ENCODE peak calls at places on chromosomes 5 and 9, in five cellular contexts. W, A, O, P and H are unnamed samples.

GRCh38 chr9:81174023-81174422 is 515.3 kb downstream of the TLE1 start:
- DNase-seq in P (no peak), A (no peak), W (no peak), O (no peak), H (peak; percentile 13)

GRCh38 chr9:127629468-127630081 is 17.5 kb downstream of the STXBP1 start:
- DNase-seq in O (no peak), P (no peak), W (no peak), A (peak; percentile 76), H (no peak)

GRCh38 chr5:175696139-175696854 is 38.4 kb downstream of the HRH2 start:
- DNase-seq in P (no peak), W (peak; percentile 16), O (peak; percentile 89), A (peak; percentile 74), H (peak; percentile 96)

GRCh38 chr9:87878930-87879603 is 3.6 kb upstream of the SPATA31E1 start:
- DNase-seq in O (no peak), P (no peak), W (no peak), A (no peak), H (no peak)

GRCh38 chr5:40679998-40680681 is 425 bp downstream of the PTGER4 start:
- DNase-seq in W (no peak), A (peak; percentile 60), O (no peak), P (no peak), H (no peak)

GRCh38 chr5:151739395-151739794 is 19.0 kb downstream of the ATOX1 start:
- DNase-seq in P (no peak), A (no peak), W (no peak), O (no peak), H (no peak)

GRCh38 chr5:54753034-54753433 is 232.4 kb downstream of the ESM1 start:
- DNase-seq in P (no peak), O (no peak), W (no peak), A (no peak), H (peak; percentile 81)

GRCh38 chr5:177469061-177469628 is 4.3 kb downstream of the DBN1 start:
- DNase-seq in P (no peak), A (no peak), W (no peak), O (no peak), H (no peak)

GRCh38 chr5:135596788-135597187 is 18.0 kb upstream of the CXCL14 start:
- DNase-seq in A (peak; percentile 16), O (no peak), P (no peak), W (no peak), H (no peak)

GRCh38 chr9:4038182-4038723 is 261.6 kb downstream of the GLIS3 start:
- DNase-seq in O (no peak), P (no peak), W (no peak), A (no peak), H (no peak)

GRCh38 chr9:121778252-121779225 is 127.1 kb downstream of the DAB2IP start:
- DNase-seq in P (no peak), W (no peak), A (no peak), O (no peak), H (no peak)

GRCh38 chr5:39543335-39543734 is 118.6 kb upstream of the DAB2 start:
- DNase-seq in A (no peak), P (no peak), O (no peak), W (no peak), H (no peak)

GRCh38 chr9:33721674-33722358 is 73.5 kb upstream of the PRSS3 start:
- DNase-seq in P (peak; percentile 57), W (peak; percentile 75), A (peak; percentile 90), O (peak; percentile 93), H (peak; percentile 68)

GRCh38 chr5:113891491-113891890 is 378.0 kb downstream of the YTHDC2 start:
- DNase-seq in W (no peak), O (no peak), P (no peak), A (no peak), H (no peak)

GRCh38 chr5:138149530-138149929 is 10.3 kb upstream of the NME5 start:
- DNase-seq in A (peak; percentile 56), P (no peak), W (no peak), O (no peak), H (peak; percentile 19)

GRCh38 chr5:134079748-134080581 is 34.5 kb upstream of the TCF7 start:
- DNase-seq in A (no peak), O (no peak), W (no peak), P (no peak), H (no peak)

GRCh38 chr5:39218482-39219381 is 631 bp downstream of the FYB1 start:
- DNase-seq in P (no peak), O (no peak), A (no peak), W (no peak), H (peak; percentile 80)

GRCh38 chr9:70389642-70390266 is 24.7 kb downstream of the KLF9 start:
- DNase-seq in A (peak; percentile 69), P (no peak), O (no peak), W (no peak), H (peak; percentile 12)

GRCh38 chr9:35553670-35554543 is 51.2 kb upstream of the TESK1 start:
- DNase-seq in O (peak; percentile 86), A (peak; percentile 77), P (no peak), W (no peak), H (peak; percentile 82)

GRCh38 chr5:169013846-169014245 is 287.1 kb downstream of the SLIT3 start:
- DNase-seq in O (no peak), W (no peak), P (no peak), A (peak; percentile 80), H (no peak)

GRCh38 chr5:107216587-107216986 is 454.1 kb downstream of the EFNA5 start:
- DNase-seq in P (no peak), A (no peak), W (no peak), O (no peak), H (no peak)

GRCh38 chr5:177132504-177133118 is 962 bp upstream of the NSD1 start:
- DNase-seq in O (no peak), A (peak; percentile 84), W (peak; percentile 10), P (no peak), H (no peak)

GRCh38 chr5:120151825-120152224 is 312.3 kb upstream of the PRR16 start:
- DNase-seq in O (no peak), P (no peak), W (no peak), A (no peak), H (no peak)

GRCh38 chr5:157965989-157966388 is 107.0 kb upstream of the CLINT1 start:
- DNase-seq in A (no peak), W (no peak), P (no peak), O (no peak), H (no peak)

GRCh38 chr5:148932355-148932935 is 106.0 kb downstream of the ADRB2 start:
- DNase-seq in O (no peak), W (no peak), P (no peak), A (peak; percentile 7), H (no peak)

GRCh38 chr5:75262278-75262677 is 25.6 kb upstream of the ANKRD31 start:
- DNase-seq in W (no peak), P (no peak), O (no peak), A (no peak), H (no peak)

GRCh38 chr9:118459832-118460425 is 755.7 kb downstream of the TLR4 start:
- DNase-seq in O (no peak), P (peak; percentile 96), W (peak; percentile 91), A (no peak), H (no peak)

GRCh38 chr9:110640736-110641135 is 27.9 kb upstream of the MUSK start:
- DNase-seq in P (peak; percentile 24), O (no peak), W (peak; percentile 23), A (no peak), H (peak; percentile 11)

GRCh38 chr5:140570058-140570457 is 5.4 kb downstream of the SLC35A4 start:
- DNase-seq in W (no peak), A (no peak), O (no peak), P (no peak), H (no peak)

GRCh38 chr9:70761139-70761538 is 346.7 kb upstream of the KLF9 start:
- DNase-seq in W (peak; percentile 13), P (peak; percentile 75), O (no peak), A (no peak), H (no peak)

GRCh38 chr5:141760193-141760592 is 78.2 kb upstream of the ARAP3 start:
- DNase-seq in P (peak; percentile 78), O (peak; percentile 96), W (no peak), A (no peak), H (no peak)

GRCh38 chr9:456365-456764 is 241.7 kb downstream of the DOCK8 start:
- DNase-seq in P (peak; percentile 43), W (no peak), O (no peak), A (peak; percentile 78), H (no peak)

GRCh38 chr5:123421773-123422172 is 1.4 kb downstream of the CEP120 start:
- DNase-seq in O (no peak), P (no peak), W (no peak), A (no peak), H (no peak)

GRCh38 chr5:125451622-125452021 is 705.2 kb upstream of the ZNF608 start:
- DNase-seq in P (no peak), W (no peak), A (no peak), O (no peak), H (no peak)

GRCh38 chr5:132831095-132831860 is 831 bp upstream of the SHROOM1 start:
- DNase-seq in A (no peak), O (no peak), W (no peak), P (no peak), H (no peak)

GRCh38 chr5:138541511-138541910 is 1.5 kb downstream of the ETF1 start:
- DNase-seq in P (no peak), W (no peak), O (no peak), A (no peak), H (no peak)

GRCh38 chr5:133362438-133362837 is 249.9 kb downstream of the FSTL4 start:
- DNase-seq in A (peak; percentile 46), W (no peak), P (no peak), O (no peak), H (no peak)

GRCh38 chr5:133471699-133472098 is 140.6 kb downstream of the FSTL4 start:
- DNase-seq in P (no peak), W (no peak), A (peak; percentile 24), O (no peak), H (no peak)

GRCh38 chr9:114694146-114694545 is 12.2 kb upstream of the TEX48 start:
- DNase-seq in W (no peak), O (no peak), A (no peak), P (no peak), H (no peak)